ENCODE peak calls at places on chromosome 10, in four cellular contexts. H, P, L and O are unnamed samples.

GRCh38 chr10:19209319-19209718 is 160.7 kb downstream of the MALRD1 start:
- DNase-seq in L (no peak), H (no peak), P (no peak), O (no peak)

GRCh38 chr10:42985436-42986316 is 91.2 kb upstream of the RET start:
- DNase-seq in L (no peak), H (no peak), P (no peak), O (no peak)

GRCh38 chr10:124063736-124064135 is 29.7 kb downstream of the CHST15 start:
- DNase-seq in P (peak), H (peak), L (peak), O (peak)

GRCh38 chr10:123380491-123381085 is 226.4 kb downstream of the BUB3 start:
- DNase-seq in L (no peak), H (no peak), P (peak), O (peak)

GRCh38 chr10:60441515-60441914 is 51.8 kb upstream of the ANK3 start:
- DNase-seq in P (no peak), H (no peak), L (no peak), O (peak)

GRCh38 chr10:133237241-133238065 is at the start of gene VENTX:
- DNase-seq in H (no peak), P (no peak), L (no peak), O (no peak)

GRCh38 chr10:122325235-122325634 is 49.3 kb upstream of the PLEKHA1 start:
- DNase-seq in L (no peak), H (no peak), P (no peak), O (no peak)

GRCh38 chr10:6382081-6382480 is 179.3 kb downstream of the PFKFB3 start:
- DNase-seq in P (peak), L (no peak), H (peak), O (peak)

GRCh38 chr10:27500886-27501285 is 3.2 kb upstream of the RAB18 start:
- DNase-seq in P (no peak), H (no peak), L (no peak), O (no peak)

GRCh38 chr10:27504897-27505457 is 873 bp downstream of the RAB18 start:
- DNase-seq in P (peak), L (no peak), H (peak), O (peak)

GRCh38 chr10:27504007-27504890 is at the start of gene RAB18:
- DNase-seq in H (peak), P (peak), L (peak), O (peak)

GRCh38 chr10:27503498-27504006 is 552 bp upstream of the RAB18 start:
- DNase-seq in H (no peak), L (no peak), P (no peak), O (no peak)

GRCh38 chr10:27506280-27506679 is 2.2 kb downstream of the RAB18 start:
- DNase-seq in P (no peak), H (no peak), L (no peak), O (peak)
- TF ChIP-seq CTCF in P (no peak), H (no peak), L (no peak), O (no peak)

GRCh38 chr10:113971349-113971973 is 72.2 kb upstream of the ADRB1 start:
- DNase-seq in H (no peak), P (no peak), L (no peak), O (no peak)

GRCh38 chr10:113967096-113967495 is 76.6 kb upstream of the ADRB1 start:
- DNase-seq in P (no peak), H (no peak), L (no peak), O (no peak)

GRCh38 chr10:113965683-113966082 is 78.0 kb upstream of the ADRB1 start:
- DNase-seq in H (no peak), P (no peak), L (no peak), O (no peak)

GRCh38 chr10:113965077-113965476 is 78.6 kb upstream of the ADRB1 start:
- DNase-seq in L (no peak), P (no peak), H (no peak), O (no peak)

GRCh38 chr10:113970641-113971040 is 73.0 kb upstream of the ADRB1 start:
- DNase-seq in P (no peak), L (no peak), H (no peak), O (no peak)
- H3K4me3 ChIP-seq in P (no peak), L (no peak), H (no peak), O (no peak)

GRCh38 chr10:49418053-49418326 is 22.1 kb upstream of the DRGX start:
- DNase-seq in H (no peak), L (no peak), P (no peak), O (no peak)

GRCh38 chr10:49419005-49419404 is 23.1 kb upstream of the DRGX start:
- DNase-seq in H (no peak), L (peak), P (no peak), O (no peak)

GRCh38 chr10:49415846-49416245 is 20.0 kb upstream of the DRGX start:
- DNase-seq in H (no peak), P (no peak), L (no peak), O (no peak)

GRCh38 chr10:49417311-49418052 is 21.6 kb upstream of the DRGX start:
- DNase-seq in H (no peak), P (no peak), L (no peak), O (no peak)

GRCh38 chr10:49418328-49418727 is 22.4 kb upstream of the DRGX start:
- DNase-seq in H (no peak), L (no peak), P (no peak), O (no peak)
- TF ChIP-seq CTCF in H (no peak), L (no peak), P (peak), O (no peak)

DNA sequence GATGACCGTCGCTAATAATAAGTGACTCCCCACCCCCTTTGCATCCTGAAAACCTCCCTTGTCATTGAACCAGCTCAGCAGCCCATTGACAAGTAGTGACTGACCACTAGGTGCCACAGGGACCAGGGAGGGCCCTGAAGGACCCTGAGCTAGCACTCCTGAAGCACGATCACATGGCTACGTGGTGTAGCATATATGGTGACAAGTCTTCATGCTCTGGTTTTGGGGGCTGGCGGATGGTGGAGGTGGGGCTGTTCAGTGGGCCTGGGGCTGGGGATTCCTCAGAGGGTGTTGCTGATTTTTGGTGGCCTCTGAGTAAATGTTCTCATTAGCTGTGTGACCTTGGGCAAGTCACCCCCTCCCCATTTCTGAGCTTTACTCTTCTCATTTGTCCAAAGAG is 4.7 kb downstream of the ADAMTS14 start:
- DNase-seq in L (no peak), H (no peak), P (no peak), O (no peak)
- H3K4me3 ChIP-seq in L (no peak), H (no peak), P (no peak), O (no peak)

DNA sequence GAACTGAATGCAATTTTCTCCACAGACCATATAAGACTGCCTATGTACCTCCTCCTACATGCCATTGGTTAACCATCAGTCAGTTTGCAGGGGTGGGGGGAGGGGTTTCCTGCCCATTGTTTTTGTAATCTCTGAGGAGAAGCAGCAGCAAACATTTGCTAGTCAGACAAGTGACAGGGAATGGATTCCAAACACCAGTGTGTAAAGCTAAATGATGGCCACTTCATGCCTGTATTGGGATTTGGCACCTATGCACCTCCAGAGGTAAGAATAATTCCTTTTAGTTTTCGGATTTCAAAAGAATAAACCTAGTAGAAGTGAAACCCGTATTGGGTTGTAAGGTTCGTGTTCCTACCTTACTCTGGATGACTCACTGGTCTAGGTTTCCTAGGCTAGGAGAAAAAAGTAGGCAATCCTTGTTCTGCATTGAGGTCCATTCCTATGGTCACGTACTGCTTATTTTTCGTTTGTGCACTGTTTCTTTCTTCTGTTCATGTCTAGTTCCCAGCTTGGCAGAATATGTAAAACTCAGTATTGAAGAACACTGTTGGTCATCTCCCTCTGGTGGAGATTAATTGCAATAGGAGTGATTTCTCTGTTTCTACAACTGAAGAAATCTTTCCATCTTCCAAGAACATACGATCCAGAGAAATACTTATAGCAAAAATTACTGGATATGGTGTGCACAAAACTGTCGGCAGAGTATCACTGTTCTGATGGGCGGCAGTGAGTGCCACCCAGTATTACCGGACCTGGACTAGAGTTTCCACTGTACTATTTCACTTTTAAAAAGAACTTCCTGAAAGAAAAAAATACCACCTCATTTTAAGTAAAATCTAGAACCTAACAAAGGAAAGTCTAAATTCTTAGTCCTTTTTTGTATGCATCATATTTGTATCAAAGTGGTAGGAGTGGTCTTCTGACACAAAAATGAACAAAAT is at the start of gene AKR1C3:
- DNase-seq in L (no peak), P (peak), H (peak), O (peak)
- TF ChIP-seq CTCF in L (peak), P (peak), H (peak), O (peak)